ENCODE peak calls at places on chromosomes 12 and 14, in seven cellular contexts. W, Q, G, V, T, C and I are unnamed samples.

GRCh38 chr12:111578276-111578970 is 20.7 kb downstream of the ATXN2 start:
- DNase-seq in W (no peak), Q (no peak), G (no peak), V (no peak), T (no peak), C (no peak), I (no peak)

GRCh38 chr14:60723218-60724079 is 702 bp downstream of the SIX4 start:
- DNase-seq in W (peak), Q (no peak), G (peak), V (no peak), T (no peak), C (peak), I (no peak)

GRCh38 chr14:81550001-81550642 is 16.5 kb upstream of the SEL1L start:
- DNase-seq in W (no peak), Q (no peak), G (no peak), V (no peak), T (no peak), C (no peak), I (no peak)

GRCh38 chr14:58796636-58797429 is 159.1 kb downstream of the DACT1 start:
- DNase-seq in W (no peak), Q (no peak), G (no peak), V (no peak), T (no peak), C (no peak), I (no peak)

GRCh38 chr14:64728856-64729255 is 24.6 kb downstream of the PLEKHG3 start:
- DNase-seq in W (peak), Q (no peak), G (no peak), V (no peak), T (no peak), C (no peak), I (no peak)

GRCh38 chr12:597926-598568 is 65.2 kb downstream of the NINJ2 start:
- DNase-seq in W (no peak), Q (peak), G (no peak), V (no peak), T (no peak), C (no peak), I (no peak)

GRCh38 chr12:106981781-106982180 is 5.2 kb downstream of the MTERF2 start:
- DNase-seq in W (no peak), Q (no peak), G (no peak), V (no peak), T (no peak), C (no peak), I (no peak)

GRCh38 chr12:3604281-3604680 is 113.3 kb downstream of the PRMT8 start:
- DNase-seq in W (no peak), Q (no peak), G (no peak), V (no peak), T (no peak), C (peak), I (no peak)

GRCh38 chr14:100825691-100826331 is at the start of gene MEG3:
- DNase-seq in W (peak), Q (no peak), G (peak), V (peak), T (no peak), C (peak), I (no peak)

GRCh38 chr12:102503056-102503681 is 22.8 kb upstream of the IGF1 start:
- DNase-seq in W (no peak), Q (no peak), G (no peak), V (no peak), T (no peak), C (no peak), I (no peak)

GRCh38 chr14:69682607-69683263 is 71.3 kb downstream of the SUSD6 start:
- DNase-seq in W (no peak), Q (no peak), G (no peak), V (no peak), T (no peak), C (no peak), I (no peak)

GRCh38 chr12:123597100-123597499 is 4.8 kb upstream of the DDX55 start:
- DNase-seq in W (no peak), Q (no peak), G (no peak), V (no peak), T (no peak), C (no peak), I (no peak)

GRCh38 chr12:103841690-103842584 is 903 bp upstream of the NT5DC3 start:
- DNase-seq in W (peak), Q (no peak), G (peak), V (peak), T (no peak), C (peak), I (no peak)

GRCh38 chr12:4118017-4118510 is 155.5 kb upstream of the CCND2 start:
- DNase-seq in W (no peak), Q (no peak), G (peak), V (peak), T (no peak), C (no peak), I (no peak)

GRCh38 chr12:79515526-79515935 is 175.2 kb downstream of the PAWR start:
- DNase-seq in W (no peak), Q (no peak), G (no peak), V (no peak), T (no peak), C (no peak), I (no peak)

GRCh38 chr12:53474819-53475218 is 22.9 kb downstream of the PCBP2 start:
- DNase-seq in W (no peak), Q (no peak), G (no peak), V (no peak), T (no peak), C (no peak), I (no peak)

GRCh38 chr14:87955501-87955900 is 37.5 kb downstream of the GALC start:
- DNase-seq in W (no peak), Q (peak), G (no peak), V (no peak), T (no peak), C (no peak), I (no peak)

GRCh38 chr14:53515264-53515663 is 362.1 kb upstream of the DDHD1 start:
- DNase-seq in W (no peak), Q (no peak), G (no peak), V (no peak), T (no peak), C (no peak), I (no peak)

GRCh38 chr12:71477609-71478008 is 38.0 kb downstream of the LGR5 start:
- DNase-seq in W (no peak), Q (no peak), G (no peak), V (no peak), T (no peak), C (no peak), I (no peak)

GRCh38 chr14:104429291-104429861 is 150.2 kb upstream of the C14orf180 start:
- DNase-seq in W (no peak), Q (no peak), G (no peak), V (no peak), T (no peak), C (peak), I (no peak)

GRCh38 chr14:75295491-75296338 is 17.1 kb downstream of the FOS start:
- DNase-seq in W (peak), Q (no peak), G (peak), V (peak), T (no peak), C (peak), I (no peak)

GRCh38 chr12:18443768-18444437 is 182.6 kb downstream of the PIK3C2G start:
- DNase-seq in W (no peak), Q (no peak), G (no peak), V (no peak), T (no peak), C (no peak), I (no peak)

GRCh38 chr14:24139272-24139934 is 2.0 kb downstream of the EMC9 start:
- DNase-seq in W (no peak), Q (no peak), G (no peak), V (no peak), T (no peak), C (no peak), I (no peak)

GRCh38 chr12:19546611-19547162 is 107.4 kb downstream of the AEBP2 start:
- DNase-seq in W (no peak), Q (peak), G (no peak), V (no peak), T (no peak), C (no peak), I (no peak)

GRCh38 chr14:97129639-97130038 is 332.5 kb downstream of the VRK1 start:
- DNase-seq in W (no peak), Q (no peak), G (no peak), V (no peak), T (no peak), C (no peak), I (no peak)

DNA sequence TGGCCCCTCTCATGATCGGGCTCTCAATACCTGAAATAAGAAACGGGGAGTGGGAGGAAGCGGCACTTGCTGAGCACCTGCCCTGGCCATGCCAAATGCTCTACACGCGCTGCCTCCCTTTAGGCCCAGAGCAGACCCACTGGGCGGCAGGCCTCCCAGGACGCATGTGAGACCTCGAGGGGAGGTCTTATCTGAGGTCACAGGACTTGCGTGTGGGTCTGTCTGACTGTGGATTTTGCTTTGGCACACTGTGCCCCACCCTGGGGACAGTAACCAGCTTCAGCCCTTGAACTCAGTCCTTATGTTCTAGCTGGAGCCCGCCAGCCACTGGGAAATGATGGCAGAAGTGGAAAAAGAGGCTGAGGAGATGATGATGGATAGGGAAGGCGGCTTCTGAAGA is 91.8 kb downstream of the RBM19 start:
- DNase-seq in W (no peak), Q (no peak), G (no peak), V (no peak), T (no peak), C (peak), I (no peak)
- H3K27ac ChIP-seq in W (no peak), Q (no peak), G (no peak), V (no peak), T (no peak), C (no peak), I (peak)

DNA sequence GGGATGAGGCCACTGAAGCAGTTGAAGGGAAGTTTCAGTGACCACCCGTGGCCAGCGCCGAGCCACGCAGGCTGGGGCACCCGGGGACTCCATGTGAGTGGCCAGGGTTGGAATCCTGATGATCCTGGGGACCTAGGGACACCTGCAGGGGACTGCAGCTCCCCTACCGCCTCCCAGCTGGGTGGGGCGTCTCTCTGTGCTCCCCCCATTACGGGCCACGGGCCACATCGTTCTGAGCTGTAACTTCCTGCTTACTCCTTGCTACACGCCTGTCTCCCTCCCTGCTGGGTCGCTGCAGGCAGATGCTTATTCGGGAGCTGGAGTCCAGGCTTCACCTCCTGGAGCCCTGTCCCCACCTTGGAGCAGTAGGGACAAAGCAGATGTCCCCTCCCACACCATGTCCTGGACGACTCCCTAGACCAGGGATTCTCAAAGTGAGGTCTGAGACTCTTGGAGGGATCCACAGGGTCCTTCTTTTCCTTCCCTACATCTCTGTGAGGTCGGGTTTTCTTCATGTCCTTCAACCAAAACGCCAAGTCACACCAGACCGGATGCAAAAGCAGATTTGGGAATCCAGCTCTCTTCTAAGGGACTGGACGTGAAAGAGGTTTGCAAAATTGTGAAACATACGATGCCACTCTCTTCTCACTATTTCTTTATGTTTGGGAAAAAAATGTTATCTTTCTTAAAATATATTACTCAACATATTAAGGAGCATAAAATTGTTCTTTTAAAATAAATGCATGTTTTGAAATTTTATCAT is 85.9 kb upstream of the NCOR2 start:
- DNase-seq in W (peak), Q (no peak), G (peak), V (peak), T (no peak), C (no peak), I (no peak)
- H3K27ac ChIP-seq in W (peak), Q (no peak), G (peak), V (peak), T (peak), C (no peak), I (no peak)

GRCh38 chr14:68522510-68523325 is 270.1 kb downstream of the ZFP36L1 start:
- DNase-seq in W (peak), Q (no peak), G (no peak), V (no peak), T (no peak), C (no peak), I (peak)
- H3K27ac ChIP-seq in W (peak), Q (peak), G (peak), V (peak), T (peak), C (peak), I (peak)

GRCh38 chr12:120242971-120243699 is 22.4 kb downstream of the PXN start:
- DNase-seq in W (no peak), Q (no peak), G (no peak), V (no peak), T (no peak), C (no peak), I (no peak)
- H3K27ac ChIP-seq in W (no peak), Q (no peak), G (peak), V (peak), T (peak), C (peak), I (no peak)